ENCODE peak calls at places on chromosomes 2 and 18, in nine cellular contexts. R is prostate gland, U is uterus, X is transverse colon, W is IMR-90, G is adrenal gland, E is stomach, K is HCT116, I is heart left ventricle. A is an unnamed sample.

GRCh38 chr18:48534364-48534763 is 4.5 kb upstream of the CTIF start:
- DNase-seq in X (no peak), W (peak), I (no peak), K (no peak), R (no peak), G (peak), E (no peak), U (no peak), A (no peak)

GRCh38 chr2:178998539-178998938 is 51.4 kb downstream of the CCDC141 start:
- DNase-seq in U (no peak), R (no peak), G (no peak), I (no peak), E (no peak), K (no peak), X (no peak), W (no peak), A (no peak)

GRCh38 chr18:35460719-35461118 is 37.0 kb downstream of the INO80C start:
- DNase-seq in K (no peak), W (peak), X (no peak), U (no peak), G (no peak), R (no peak), I (no peak), E (no peak), A (no peak)

GRCh38 chr18:14086459-14087231 is 45.6 kb downstream of the ZNF519 start:
- DNase-seq in K (no peak), I (no peak), E (no peak), X (no peak), W (peak), G (peak), R (no peak), U (no peak), A (no peak)

GRCh38 chr2:11872247-11872947 is 126.0 kb downstream of the LPIN1 start:
- DNase-seq in G (no peak), R (no peak), X (no peak), W (peak), I (no peak), U (no peak), K (no peak), E (no peak), A (no peak)

GRCh38 chr2:58503909-58504308 is 262.8 kb upstream of the FANCL start:
- DNase-seq in E (no peak), W (no peak), R (no peak), G (no peak), I (no peak), K (no peak), U (no peak), X (no peak), A (no peak)

GRCh38 chr2:150625300-150625699 is 137.8 kb upstream of the RND3 start:
- DNase-seq in U (no peak), K (no peak), R (no peak), E (no peak), I (no peak), X (no peak), W (peak), G (no peak), A (no peak)

GRCh38 chr2:1680222-1681016 is 63.9 kb downstream of the PXDN start:
- DNase-seq in G (no peak), X (no peak), U (no peak), R (no peak), I (no peak), K (no peak), W (no peak), E (no peak), A (no peak)

GRCh38 chr2:28470759-28471158 is 25.1 kb upstream of the PLB1 start:
- DNase-seq in G (no peak), K (no peak), R (no peak), U (no peak), W (no peak), E (no peak), X (peak), I (no peak), A (no peak)

GRCh38 chr2:130890941-130891669 is 54.4 kb downstream of the ARHGEF4 start:
- DNase-seq in K (no peak), G (no peak), U (no peak), W (no peak), R (no peak), I (no peak), X (no peak), E (no peak), A (no peak)

GRCh38 chr2:200812122-200813022 is 662 bp downstream of the BZW1 start:
- DNase-seq in E (peak), G (peak), W (peak), I (peak), U (peak), X (peak), K (peak), R (peak), A (peak)

GRCh38 chr18:10687161-10687925 is 161.5 kb downstream of the NAPG start:
- DNase-seq in X (no peak), I (no peak), K (no peak), E (no peak), G (no peak), W (peak), U (no peak), R (no peak), A (no peak)

GRCh38 chr2:42390401-42390969 is 29.5 kb upstream of the COX7A2L start:
- DNase-seq in K (no peak), W (no peak), U (no peak), E (no peak), X (no peak), R (no peak), I (no peak), G (no peak), A (no peak)

GRCh38 chr2:21763501-21763900 is 639.7 kb downstream of the TDRD15 start:
- DNase-seq in K (no peak), G (no peak), E (no peak), U (no peak), R (no peak), I (no peak), X (no peak), W (no peak), A (no peak)

GRCh38 chr2:20229322-20230201 is 4.6 kb upstream of the SDC1 start:
- DNase-seq in W (no peak), E (no peak), U (no peak), K (no peak), X (no peak), G (no peak), I (no peak), R (no peak), A (no peak)

GRCh38 chr2:231297108-231297908 is 98.2 kb upstream of the B3GNT7 start:
- DNase-seq in G (peak), I (peak), K (peak), X (peak), R (peak), U (peak), E (peak), W (peak), A (peak)

GRCh38 chr2:10022464-10022863 is 20.9 kb upstream of the KLF11 start:
- DNase-seq in G (no peak), I (no peak), X (no peak), E (no peak), K (no peak), W (no peak), U (no peak), R (no peak), A (no peak)

GRCh38 chr2:32376756-32377155 is 19.9 kb downstream of the BIRC6 start:
- DNase-seq in G (no peak), K (no peak), U (no peak), W (no peak), R (no peak), E (no peak), X (no peak), I (no peak), A (no peak)

GRCh38 chr2:95372845-95373244 is 29.7 kb upstream of the FAHD2A start:
- DNase-seq in E (no peak), R (no peak), I (no peak), X (no peak), K (no peak), G (no peak), U (peak), W (no peak), A (no peak)

GRCh38 chr2:231563378-231563961 is 29.2 kb upstream of the TEX44 start:
- DNase-seq in K (peak), W (peak), E (peak), I (peak), X (peak), G (peak), R (no peak), U (peak), A (peak)

GRCh38 chr2:96526615-96527014 is 9.9 kb upstream of the ARID5A start:
- DNase-seq in K (no peak), R (no peak), G (no peak), X (no peak), I (no peak), W (no peak), E (no peak), U (no peak), A (no peak)

GRCh38 chr2:237558918-237559645 is 7.3 kb upstream of the PRLH start:
- DNase-seq in W (peak), U (peak), G (peak), K (no peak), E (peak), I (peak), R (peak), X (peak), A (peak)

GRCh38 chr2:38907743-38908562 is 18.3 kb downstream of the ARHGEF33 start:
- DNase-seq in E (no peak), X (no peak), K (no peak), G (peak), W (no peak), R (no peak), U (no peak), I (no peak), A (no peak)

GRCh38 chr2:112168422-112169124 is 30.4 kb downstream of the FBLN7 start:
- DNase-seq in W (no peak), R (no peak), U (no peak), E (no peak), X (no peak), G (no peak), K (no peak), I (no peak), A (no peak)

GRCh38 chr2:7866825-7867224 is 815.0 kb upstream of the ID2 start:
- DNase-seq in W (no peak), R (no peak), X (no peak), K (no peak), U (no peak), I (no peak), G (no peak), E (no peak), A (no peak)

GRCh38 chr2:45009303-45009927 is at the start of gene SIX2:
- DNase-seq in I (peak), W (peak), R (peak), U (peak), G (peak), E (peak), X (peak), K (peak), A (peak)

GRCh38 chr2:231300722-231301076 is 94.8 kb upstream of the B3GNT7 start:
- DNase-seq in W (no peak), U (no peak), G (no peak), R (no peak), I (no peak), K (no peak), X (no peak), E (no peak), A (no peak)

GRCh38 chr18:54772081-54772480 is 56.2 kb upstream of the RAB27B start:
- DNase-seq in X (no peak), R (no peak), W (no peak), G (no peak), E (no peak), I (no peak), K (no peak), U (no peak), A (no peak)

GRCh38 chr2:216774620-216775019 is 79.3 kb upstream of the IGFBP5 start:
- DNase-seq in I (peak), X (peak), U (peak), G (peak), E (no peak), W (peak), K (no peak), R (no peak), A (no peak)

GRCh38 chr18:32767400-32767799 is 5.4 kb downstream of the KLHL14 start:
- DNase-seq in K (no peak), W (no peak), U (no peak), X (no peak), E (no peak), R (no peak), G (no peak), I (no peak), A (peak)

GRCh38 chr2:239518286-239519080 is 117.7 kb upstream of the HDAC4 start:
- DNase-seq in X (no peak), K (no peak), E (no peak), U (no peak), R (no peak), G (no peak), W (no peak), I (no peak), A (no peak)

GRCh38 chr18:54109131-54109683 is 115.3 kb downstream of the MBD2 start:
- DNase-seq in E (no peak), U (no peak), R (no peak), K (no peak), I (no peak), G (no peak), W (no peak), X (no peak), A (no peak)

GRCh38 chr2:174337337-174338154 is 2.8 kb downstream of the SP9 start:
- DNase-seq in K (no peak), U (no peak), E (no peak), W (no peak), G (no peak), X (no peak), R (no peak), I (no peak), A (no peak)

GRCh38 chr2:220887271-220887870 is 684.7 kb downstream of the EPHA4 start:
- DNase-seq in W (peak), R (no peak), U (no peak), K (no peak), G (no peak), E (no peak), X (no peak), I (no peak), A (no peak)

GRCh38 chr2:15259356-15259756 is 301.8 kb downstream of the NBAS start:
- DNase-seq in W (no peak), R (no peak), G (no peak), E (no peak), K (no peak), U (no peak), X (no peak), I (no peak), A (no peak)

GRCh38 chr2:56130463-56131070 is 53.2 kb upstream of the CCDC85A start:
- DNase-seq in I (no peak), X (no peak), R (no peak), K (peak), W (peak), U (no peak), G (no peak), E (no peak), A (peak)

GRCh38 chr2:168543037-168543436 is 87.0 kb downstream of the CERS6 start:
- DNase-seq in K (no peak), E (no peak), U (no peak), R (no peak), X (no peak), G (no peak), I (no peak), W (no peak), A (no peak)

GRCh38 chr2:29755829-29756228 is 165.6 kb downstream of the ALK start:
- DNase-seq in K (no peak), I (no peak), W (no peak), R (no peak), E (no peak), G (no peak), X (no peak), U (no peak), A (peak)

GRCh38 chr2:25041928-25042320 is at the start of gene EFR3B:
- DNase-seq in K (peak), X (peak), G (peak), R (peak), I (peak), W (peak), E (peak), U (peak), A (peak)
- TF ChIP-seq POLR2A in K (no peak), X (no peak), G (peak), R (peak), I (peak), W (peak), E (no peak), U (peak), A (no peak)

GRCh38 chr2:101558740-101559508 is 84.0 kb upstream of the RFX8 start:
- DNase-seq in I (peak), R (no peak), E (no peak), G (no peak), W (peak), U (no peak), X (no peak), K (no peak), A (no peak)
- H3K27ac ChIP-seq in I (peak), R (peak), E (peak), G (no peak), W (peak), U (peak), X (peak), K (no peak), A (no peak)

GRCh38 chr2:129457277-129457818 is 522.1 kb upstream of the RAB6C start:
- DNase-seq in U (no peak), R (no peak), X (no peak), K (no peak), I (no peak), W (no peak), G (no peak), E (no peak), A (no peak)
- TF ChIP-seq CTCF in U (no peak), R (no peak), X (no peak), K (no peak), I (no peak), W (no peak), G (no peak), E (no peak), A (no peak)

GRCh38 chr2:16442971-16443370 is 222.7 kb downstream of the CYRIA start:
- DNase-seq in I (no peak), U (no peak), W (no peak), K (no peak), G (no peak), X (no peak), R (no peak), E (no peak), A (no peak)
- TF ChIP-seq POLR2A in I (no peak), U (no peak), W (no peak), K (no peak), G (no peak), X (no peak), R (no peak), E (no peak), A (no peak)

DNA sequence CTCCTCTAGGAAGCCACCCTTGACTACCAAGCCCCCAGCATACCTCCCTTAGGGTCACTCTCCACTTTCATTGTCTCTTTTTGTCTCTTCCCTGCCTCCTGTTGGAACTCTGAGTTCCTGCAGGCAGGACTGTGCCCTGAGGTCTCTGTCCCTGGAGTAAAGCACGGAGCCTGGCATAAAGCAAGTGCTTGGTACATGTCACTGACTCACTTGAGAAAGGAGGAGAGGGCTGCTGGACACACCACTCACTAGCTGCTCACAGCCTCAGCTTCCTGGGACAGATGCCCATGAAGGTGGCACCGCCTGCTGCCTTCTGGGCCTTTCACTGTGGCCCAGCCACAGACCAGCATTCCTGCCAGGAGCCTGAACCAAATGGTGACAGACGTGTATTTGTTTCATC is 64.4 kb downstream of the RPIA start:
- DNase-seq in I (no peak), W (no peak), K (no peak), U (no peak), G (no peak), X (no peak), E (no peak), R (no peak), A (no peak)
- H3K27ac ChIP-seq in I (no peak), W (no peak), K (peak), U (no peak), G (no peak), X (peak), E (no peak), R (no peak), A (no peak)